ENCODE peak calls at places on chromosomes 12 and 14, in ten cellular contexts. I is heart right ventricle; N is OCI-LY7; X is fibroblast of lung; K is aorta; G is naive thymus-derived CD4-positive, alpha-beta T cell; C is left lung; Y is CD4-positive, CD25-positive, alpha-beta regulatory T cell; Z is sigmoid colon; Q is tibial artery. E is an unnamed sample. For H3K4me1, the result is how much of the 10 kb centered on the place peaks cover.

GRCh38 chr12:121628037-121628436 is 1.7 kb downstream of the ORAI1 start:
- DNase-seq in Z (no peak), X (no peak), C (no peak), G (no peak), I (no peak), K (no peak), N (peak), Y (no peak), Q (no peak), E (no peak)

GRCh38 chr14:72682188-72682587 is 211.7 kb downstream of the DPF3 start:
- DNase-seq in I (no peak), Z (no peak), N (no peak), Q (no peak), K (no peak), G (no peak), C (no peak), X (peak), Y (no peak), E (no peak)

GRCh38 chr14:50941151-50941550 is 3.1 kb downstream of the PYGL start:
- DNase-seq in G (no peak), Z (no peak), X (no peak), Y (no peak), K (no peak), I (no peak), N (no peak), C (no peak), Q (no peak), E (no peak)

GRCh38 chr14:40859065-40859464 is 747.6 kb upstream of the LRFN5 start:
- DNase-seq in C (no peak), N (no peak), X (no peak), Y (no peak), Q (no peak), Z (no peak), I (no peak), G (no peak), K (no peak), E (no peak)

GRCh38 chr12:89350661-89351488 is 1.4 kb downstream of the DUSP6 start:
- DNase-seq in I (no peak), Z (peak), Y (no peak), Q (no peak), C (peak), N (no peak), K (peak), G (peak), X (peak), E (no peak)

GRCh38 chr12:107884769-107885694 is 110.5 kb downstream of the ASCL4 start:
- DNase-seq in X (peak), N (peak), K (no peak), Y (no peak), I (peak), G (no peak), C (no peak), Z (peak), Q (no peak), E (peak)

GRCh38 chr14:68458840-68459469 is 333.9 kb downstream of the ZFP36L1 start:
- DNase-seq in I (peak), K (no peak), Z (peak), Y (no peak), X (peak), N (no peak), G (no peak), Q (peak), C (no peak), E (no peak)

GRCh38 chr12:53174881-53175491 is 5.5 kb upstream of the ZNF740 start:
- DNase-seq in X (peak), Y (no peak), Q (no peak), I (no peak), G (no peak), Z (no peak), C (no peak), K (peak), N (peak), E (no peak)

GRCh38 chr14:106844608-106845285 is 1318.4 kb downstream of the TMEM121 start:
- DNase-seq in Y (peak), N (peak), C (peak), Q (peak), G (peak), Z (peak), K (peak), X (no peak), I (peak), E (no peak)

GRCh38 chr12:108587826-108588225 is 10.1 kb downstream of the TMEM119 start:
- DNase-seq in Z (no peak), G (no peak), K (no peak), C (no peak), Q (no peak), X (no peak), I (no peak), Y (no peak), N (no peak), E (no peak)

GRCh38 chr12:79426121-79426520 is 264.6 kb downstream of the PAWR start:
- DNase-seq in I (no peak), X (no peak), C (no peak), Q (no peak), N (no peak), Y (no peak), Z (no peak), G (no peak), K (no peak), E (no peak)

GRCh38 chr14:64826845-64827244 is 52.9 kb downstream of the SPTB start:
- DNase-seq in N (no peak), Z (no peak), I (no peak), X (peak), C (no peak), K (no peak), G (no peak), Y (no peak), Q (no peak), E (no peak)

GRCh38 chr14:89430271-89430620 is 13.2 kb upstream of the FOXN3 start:
- DNase-seq in G (no peak), I (no peak), N (no peak), K (no peak), X (no peak), C (no peak), Z (no peak), Q (no peak), Y (no peak), E (no peak)
- H3K4me3 ChIP-seq in G (peak), I (peak), N (peak), K (peak), X (peak), C (peak), Z (peak), Q (peak), Y (peak), E (peak)

GRCh38 chr12:95608252-95609033 is 57.2 kb upstream of the USP44 start:
- DNase-seq in N (no peak), C (no peak), I (peak), G (no peak), Y (no peak), K (peak), X (peak), Q (peak), Z (no peak), E (peak)
- H3K4me1 ChIP-seq in N (under half), C (under half), I (under half), G (under half), Y (under half), K (under half), X (under half), Q (under half), Z (under half), E (under half)

GRCh38 chr12:13431041-13431440 is 234.5 kb downstream of the EMP1 start:
- DNase-seq in X (no peak), G (no peak), Y (no peak), C (no peak), Z (no peak), Q (no peak), N (no peak), I (no peak), K (no peak), E (no peak)

GRCh38 chr12:13435535-13435934 is 239.0 kb downstream of the EMP1 start:
- DNase-seq in G (no peak), I (no peak), K (no peak), Z (no peak), X (no peak), Q (no peak), N (no peak), C (no peak), Y (no peak), E (no peak)

GRCh38 chr12:13436182-13436581 is 239.7 kb downstream of the EMP1 start:
- DNase-seq in Y (no peak), G (no peak), Z (no peak), I (no peak), X (no peak), Q (no peak), K (no peak), N (no peak), C (no peak), E (no peak)

GRCh38 chr12:13436696-13437391 is 240.3 kb downstream of the EMP1 start:
- DNase-seq in G (no peak), I (peak), C (no peak), X (no peak), N (no peak), Z (no peak), Q (peak), Y (no peak), K (no peak), E (peak)

GRCh38 chr12:13433768-13434167 is 237.2 kb downstream of the EMP1 start:
- DNase-seq in K (no peak), Y (no peak), I (no peak), N (no peak), Q (no peak), G (no peak), Z (no peak), X (no peak), C (no peak), E (no peak)
- H3K27ac ChIP-seq in K (no peak), Y (no peak), I (no peak), N (no peak), Q (no peak), G (no peak), Z (no peak), X (no peak), C (no peak), E (no peak)

DNA sequence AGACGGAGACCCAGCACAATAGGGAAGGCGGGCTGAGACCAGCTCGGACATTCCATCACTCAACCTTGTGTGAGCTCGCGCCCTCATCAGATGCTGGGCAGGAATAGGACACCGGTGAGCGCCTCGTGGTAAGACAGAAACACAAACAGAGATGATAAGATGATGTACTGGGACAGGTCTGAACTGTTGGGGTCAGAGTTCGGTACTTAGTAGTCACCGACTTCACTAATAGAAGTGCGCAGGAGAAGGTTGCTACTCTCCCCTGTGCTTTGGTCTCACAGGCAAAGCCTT is 78.0 kb upstream of the ANO4 start:
- DNase-seq in K (no peak), I (no peak), C (no peak), Q (no peak), Y (no peak), G (no peak), X (peak), Z (no peak), N (no peak), E (no peak)
- H3K4me3 ChIP-seq in K (no peak), I (no peak), C (no peak), Q (peak), Y (no peak), G (no peak), X (peak), Z (no peak), N (no peak), E (peak)

GRCh38 chr12:58576965-58577364 is 343.3 kb downstream of the LRIG3 start:
- DNase-seq in K (no peak), Q (no peak), Z (no peak), C (no peak), N (no peak), G (no peak), I (no peak), X (no peak), Y (no peak), E (no peak)
- H3K4me1 ChIP-seq in K (under half), Q (under half), Z (under half), C (under half), N (under half), G (under half), I (under half), X (under half), Y (under half), E (under half)

E was measured in right atrium auricular region.